ENCODE peak calls at places on chromosomes 7 and 10, in six cellular contexts. O is Ammon's horn, P is ascending aorta, J is cardiac fibroblast, S is choroid plexus epithelial cell, Z is HCT116. E is an unnamed sample.

GRCh38 chr7:30888783-30889182 is 22.9 kb upstream of the AQP1 start:
- DNase-seq in O (peak; percentile 35), P (no peak), J (peak; percentile 85), S (peak; percentile 82), Z (no peak), E (peak; percentile 79)

GRCh38 chr10:114899982-114900381 is 38.0 kb upstream of the TRUB1 start:
- DNase-seq in O (no peak), P (no peak), J (no peak), S (no peak), Z (no peak), E (no peak)

GRCh38 chr10:533611-534566 is 155.6 kb downstream of the DIP2C start:
- DNase-seq in O (no peak), P (no peak), J (no peak), S (no peak), Z (no peak), E (no peak)

GRCh38 chr7:29162577-29162976 is 16.2 kb upstream of the CPVL start:
- DNase-seq in O (no peak), P (no peak), J (no peak), S (no peak), Z (no peak), E (no peak)

GRCh38 chr7:103573479-103574058 is 127.6 kb upstream of the SLC26A5 start:
- DNase-seq in O (peak; percentile 17), P (no peak), J (peak; percentile 53), S (peak; percentile 68), Z (peak; percentile 18), E (peak; percentile 50)

GRCh38 chr7:147245274-147245673 is 1128.7 kb downstream of the CNTNAP2 start:
- DNase-seq in O (peak; percentile 55), P (no peak), J (peak; percentile 50), S (peak; percentile 63), Z (no peak), E (peak; percentile 36)

GRCh38 chr7:158406817-158407216 is 180.8 kb downstream of the PTPRN2 start:
- DNase-seq in O (no peak), P (no peak), J (peak; percentile 3), S (no peak), Z (no peak), E (no peak)

GRCh38 chr10:104680467-104681401 is 39.6 kb downstream of the SORCS3 start:
- DNase-seq in O (peak; percentile 80), P (no peak), J (no peak), S (no peak), Z (no peak), E (peak; percentile 4)

GRCh38 chr10:132192991-132193670 is 6.4 kb downstream of the DPYSL4 start:
- DNase-seq in O (no peak), P (no peak), J (no peak), S (no peak), Z (no peak), E (no peak)

GRCh38 chr10:14134275-14134674 is 196.4 kb downstream of the FRMD4A start:
- DNase-seq in O (no peak), P (no peak), J (no peak), S (no peak), Z (no peak), E (no peak)

GRCh38 chr10:132207536-132208488 is 21.1 kb downstream of the DPYSL4 start:
- DNase-seq in O (no peak), P (no peak), J (no peak), S (no peak), Z (no peak), E (no peak)

GRCh38 chr7:18778594-18778993 is 283.0 kb downstream of the HDAC9 start:
- DNase-seq in O (no peak), P (no peak), J (peak; percentile 54), S (peak; percentile 85), Z (no peak), E (peak; percentile 79)

GRCh38 chr10:77800320-77800719 is 126.2 kb downstream of the DLG5 start:
- DNase-seq in O (no peak), P (no peak), J (no peak), S (no peak), Z (no peak), E (no peak)

GRCh38 chr7:45136106-45137060 is 21.2 kb upstream of the RAMP3 start:
- DNase-seq in O (peak; percentile 91), P (no peak), J (peak; percentile 83), S (peak; percentile 87), Z (peak; percentile 66), E (peak; percentile 73)

GRCh38 chr7:19118896-19119301 is 1.5 kb upstream of the TWIST1 start:
- DNase-seq in O (no peak), P (no peak), J (no peak), S (peak; percentile 69), Z (no peak), E (no peak)

GRCh38 chr7:151251328-151251925 is 2.9 kb upstream of the SMARCD3 start:
- DNase-seq in O (peak; percentile 75), P (no peak), J (peak; percentile 74), S (peak; percentile 72), Z (no peak), E (peak; percentile 75)

GRCh38 chr7:140899883-140900282 is 24.8 kb downstream of the BRAF start:
- DNase-seq in O (peak; percentile 73), P (no peak), J (no peak), S (no peak), Z (no peak), E (peak; percentile 1)

GRCh38 chr10:51129946-51130554 is 55.8 kb downstream of the PRKG1 start:
- DNase-seq in O (no peak), P (no peak), J (no peak), S (no peak), Z (no peak), E (no peak)

GRCh38 chr7:35970458-35970857 is 169.6 kb downstream of the SEPTIN7 start:
- DNase-seq in O (no peak), P (no peak), J (no peak), S (no peak), Z (no peak), E (no peak)

GRCh38 chr7:69598487-69599148 is 343 bp downstream of the AUTS2 start:
- DNase-seq in O (peak; percentile 57), P (no peak), J (no peak), S (no peak), Z (no peak), E (no peak)

GRCh38 chr7:22841954-22842353 is 19.3 kb upstream of the TOMM7 start:
- DNase-seq in O (peak; percentile 14), P (no peak), J (peak; percentile 45), S (peak; percentile 77), Z (no peak), E (peak; percentile 72)

GRCh38 chr10:24440817-24441790 is 232.2 kb downstream of the KIAA1217 start:
- DNase-seq in O (no peak), P (no peak), J (no peak), S (peak; percentile 75), Z (no peak), E (peak; percentile 79)

GRCh38 chr10:8174762-8175161 is 120.3 kb downstream of the GATA3 start:
- DNase-seq in O (no peak), P (no peak), J (no peak), S (no peak), Z (no peak), E (no peak)

GRCh38 chr10:103232772-103233488 is 12.8 kb upstream of the RPEL1 start:
- DNase-seq in O (no peak), P (no peak), J (peak; percentile 75), S (peak; percentile 86), Z (peak; percentile 59), E (peak; percentile 92)

GRCh38 chr7:100089458-100090201 is 861 bp downstream of the COPS6 start:
- DNase-seq in O (no peak), P (no peak), J (no peak), S (no peak), Z (no peak), E (peak; percentile 60)

E was measured in iris pigment epithelial cell.